ENCODE peak calls at places on chromosomes 11 and 22, in five cellular contexts. One of them, this sample, is unnamed.

GRCh38 chr11:120378474-120378873 is 42.3 kb downstream of the ARHGEF12 start:
- DNase-seq in NB4: no peak
- DNase-seq in endodermal cell: no peak
- DNase-seq in brain microvascular endothelial cell: no peak
- DNase-seq in prostate gland: no peak
- DNase-seq in this sample: no peak

GRCh38 chr11:92504534-92504933 is 279.9 kb downstream of the FAT3 start:
- DNase-seq in brain microvascular endothelial cell: no peak
- DNase-seq in NB4: no peak
- DNase-seq in prostate gland: no peak
- DNase-seq in endodermal cell: no peak
- DNase-seq in this sample: peak; percentile 0

GRCh38 chr11:70326365-70326803 is 55.9 kb downstream of the PPFIA1 start:
- DNase-seq in brain microvascular endothelial cell: no peak
- DNase-seq in prostate gland: peak; percentile 20
- DNase-seq in NB4: peak; percentile 58
- DNase-seq in endodermal cell: no peak
- DNase-seq in this sample: peak; percentile 30

GRCh38 chr11:132278801-132279574 is 908.6 kb downstream of the NTM start:
- DNase-seq in endodermal cell: peak; percentile 67
- DNase-seq in NB4: peak; percentile 37
- DNase-seq in brain microvascular endothelial cell: peak; percentile 69
- DNase-seq in prostate gland: no peak
- DNase-seq in this sample: no peak

GRCh38 chr11:106608677-106609076 is 409.6 kb downstream of the GUCY1A2 start:
- DNase-seq in endodermal cell: no peak
- DNase-seq in brain microvascular endothelial cell: peak; percentile 20
- DNase-seq in prostate gland: no peak
- DNase-seq in NB4: no peak
- DNase-seq in this sample: no peak

GRCh38 chr11:61347916-61348461 is 13.7 kb downstream of the CYB561A3 start:
- DNase-seq in prostate gland: no peak
- DNase-seq in NB4: peak; percentile 77
- DNase-seq in brain microvascular endothelial cell: peak; percentile 31
- DNase-seq in endodermal cell: no peak
- DNase-seq in this sample: no peak

GRCh38 chr22:32378703-32379272 is 21.1 kb downstream of the RFPL3 start:
- DNase-seq in prostate gland: no peak
- DNase-seq in brain microvascular endothelial cell: peak; percentile 29
- DNase-seq in endodermal cell: peak; percentile 91
- DNase-seq in NB4: peak; percentile 44
- DNase-seq in this sample: no peak

GRCh38 chr11:101586965-101587364 is 3.2 kb upstream of the TRPC6 start:
- DNase-seq in NB4: no peak
- DNase-seq in brain microvascular endothelial cell: no peak
- DNase-seq in endodermal cell: no peak
- DNase-seq in prostate gland: no peak
- DNase-seq in this sample: no peak

GRCh38 chr11:57512646-57513445 is 2.7 kb downstream of the SLC43A1 start:
- DNase-seq in NB4: no peak
- DNase-seq in prostate gland: no peak
- DNase-seq in endodermal cell: no peak
- DNase-seq in brain microvascular endothelial cell: no peak
- DNase-seq in this sample: no peak

GRCh38 chr11:100528872-100529416 is 158.1 kb upstream of the ARHGAP42 start:
- DNase-seq in NB4: no peak
- DNase-seq in prostate gland: no peak
- DNase-seq in endodermal cell: no peak
- DNase-seq in brain microvascular endothelial cell: no peak
- DNase-seq in this sample: no peak

GRCh38 chr22:37486224-37486845 is at the start of gene MFNG:
- DNase-seq in endodermal cell: peak; percentile 90
- DNase-seq in brain microvascular endothelial cell: no peak
- DNase-seq in NB4: peak; percentile 70
- DNase-seq in prostate gland: peak; percentile 24
- DNase-seq in this sample: no peak

GRCh38 chr11:122186439-122187080 is 70.5 kb upstream of the BLID start:
- DNase-seq in NB4: peak; percentile 65
- DNase-seq in endodermal cell: no peak
- DNase-seq in brain microvascular endothelial cell: peak; percentile 87
- DNase-seq in prostate gland: no peak
- DNase-seq in this sample: no peak

GRCh38 chr22:41237707-41238569 is 2.8 kb downstream of the CHADL start:
- DNase-seq in brain microvascular endothelial cell: no peak
- DNase-seq in endodermal cell: peak; percentile 96
- DNase-seq in NB4: peak; percentile 64
- DNase-seq in prostate gland: peak; percentile 75
- DNase-seq in this sample: peak; percentile 33

GRCh38 chr11:119832536-119832935 is 103.5 kb upstream of the NECTIN1 start:
- DNase-seq in NB4: no peak
- DNase-seq in prostate gland: peak; percentile 17
- DNase-seq in brain microvascular endothelial cell: peak; percentile 28
- DNase-seq in endodermal cell: no peak
- DNase-seq in this sample: peak; percentile 13

GRCh38 chr11:120554771-120555432 is 43.4 kb downstream of the GRIK4 start:
- DNase-seq in brain microvascular endothelial cell: no peak
- DNase-seq in NB4: peak; percentile 70
- DNase-seq in prostate gland: no peak
- DNase-seq in endodermal cell: peak; percentile 72
- DNase-seq in this sample: no peak

GRCh38 chr11:129308241-129308865 is 67.3 kb upstream of the BARX2 start:
- DNase-seq in prostate gland: no peak
- DNase-seq in endodermal cell: no peak
- DNase-seq in NB4: no peak
- DNase-seq in brain microvascular endothelial cell: no peak
- DNase-seq in this sample: no peak

GRCh38 chr11:43987384-43988039 is 45.1 kb downstream of the C11orf96 start:
- DNase-seq in prostate gland: no peak
- DNase-seq in endodermal cell: no peak
- DNase-seq in NB4: no peak
- DNase-seq in brain microvascular endothelial cell: peak; percentile 65
- DNase-seq in this sample: no peak

GRCh38 chr11:83863272-83863671 is 577.1 kb upstream of the CCDC90B start:
- DNase-seq in brain microvascular endothelial cell: no peak
- DNase-seq in endodermal cell: no peak
- DNase-seq in prostate gland: no peak
- DNase-seq in NB4: no peak
- DNase-seq in this sample: no peak

GRCh38 chr11:121426476-121427454 is 25.3 kb upstream of the SORL1 start:
- DNase-seq in brain microvascular endothelial cell: no peak
- DNase-seq in NB4: peak; percentile 71
- DNase-seq in endodermal cell: peak; percentile 86
- DNase-seq in prostate gland: no peak
- DNase-seq in this sample: no peak

GRCh38 chr11:111938687-111939160 is 1.6 kb downstream of the DIXDC1 start:
- DNase-seq in endodermal cell: peak; percentile 70
- DNase-seq in NB4: peak; percentile 93
- DNase-seq in brain microvascular endothelial cell: peak; percentile 49
- DNase-seq in prostate gland: no peak
- DNase-seq in this sample: no peak

GRCh38 chr11:121444508-121444907 is 7.6 kb upstream of the SORL1 start:
- DNase-seq in endodermal cell: no peak
- DNase-seq in brain microvascular endothelial cell: no peak
- DNase-seq in prostate gland: no peak
- DNase-seq in NB4: no peak
- DNase-seq in this sample: no peak

GRCh38 chr22:48972979-48973693 is 854.5 kb downstream of the BRD1 start:
- DNase-seq in brain microvascular endothelial cell: no peak
- DNase-seq in prostate gland: peak; percentile 2
- DNase-seq in endodermal cell: peak; percentile 22
- DNase-seq in NB4: no peak
- DNase-seq in this sample: no peak

GRCh38 chr22:23014250-23014649 is 56.1 kb upstream of the GNAZ start:
- DNase-seq in endodermal cell: no peak
- DNase-seq in prostate gland: no peak
- DNase-seq in brain microvascular endothelial cell: no peak
- DNase-seq in NB4: no peak
- DNase-seq in this sample: no peak

GRCh38 chr11:57751676-57752253 is at the start of gene BTBD18:
- DNase-seq in brain microvascular endothelial cell: peak; percentile 54
- DNase-seq in endodermal cell: peak; percentile 80
- DNase-seq in NB4: peak; percentile 63
- DNase-seq in prostate gland: peak; percentile 49
- DNase-seq in this sample: peak; percentile 51

GRCh38 chr11:47611240-47611863 is 17.1 kb upstream of the C1QTNF4 start:
- DNase-seq in brain microvascular endothelial cell: no peak
- DNase-seq in prostate gland: no peak
- DNase-seq in NB4: peak; percentile 70
- DNase-seq in endodermal cell: peak; percentile 30
- DNase-seq in this sample: peak; percentile 14

GRCh38 chr11:32323814-32324130 is 111.6 kb downstream of the WT1 start:
- DNase-seq in prostate gland: no peak
- DNase-seq in NB4: no peak
- DNase-seq in endodermal cell: no peak
- DNase-seq in brain microvascular endothelial cell: no peak
- DNase-seq in this sample: no peak
- TF ChIP-seq CTCF in prostate gland: no peak
- TF ChIP-seq CTCF in NB4: no peak
- TF ChIP-seq CTCF in endodermal cell: peak; percentile 1
- TF ChIP-seq CTCF in brain microvascular endothelial cell: no peak
- TF ChIP-seq CTCF in this sample: no peak

DNA sequence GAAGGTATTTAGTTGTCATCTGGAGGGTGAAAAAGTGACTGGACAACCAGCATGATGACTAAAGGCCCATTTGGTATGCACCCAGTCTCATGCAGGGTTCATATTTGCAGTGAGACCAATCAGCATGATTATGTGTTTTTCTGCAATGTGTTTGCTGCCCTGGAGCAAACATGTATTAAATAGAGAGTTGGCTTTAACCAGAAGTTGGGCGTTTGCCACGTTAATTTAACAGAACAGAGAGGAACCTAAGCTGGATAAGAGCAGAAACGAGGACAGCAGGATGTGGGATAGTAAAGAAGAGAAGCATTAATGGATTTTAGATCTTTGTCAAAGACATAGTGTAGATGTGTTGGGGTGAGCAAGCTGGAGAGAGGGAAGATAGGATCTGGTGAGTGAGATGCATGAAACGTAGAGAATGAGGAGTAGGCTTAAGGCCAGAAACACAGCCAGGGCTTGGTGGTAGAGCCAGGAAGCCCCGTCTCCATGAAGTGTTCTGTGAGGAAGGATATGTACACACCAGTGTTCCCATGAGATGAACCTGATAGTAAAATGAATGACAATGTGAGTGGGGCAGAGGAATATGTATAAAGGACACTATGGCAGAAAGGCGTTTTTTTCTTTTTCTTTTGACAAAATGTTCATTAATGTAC is 164.0 kb upstream of the PDGFD start:
- DNase-seq in brain microvascular endothelial cell: no peak
- DNase-seq in prostate gland: no peak
- DNase-seq in endodermal cell: no peak
- DNase-seq in NB4: no peak
- DNase-seq in this sample: peak; percentile 50
- TF ChIP-seq CTCF in brain microvascular endothelial cell: no peak
- TF ChIP-seq CTCF in prostate gland: no peak
- TF ChIP-seq CTCF in endodermal cell: no peak
- TF ChIP-seq CTCF in NB4: no peak
- TF ChIP-seq CTCF in this sample: no peak

GRCh38 chr11:104531075-104531474 is 367.1 kb upstream of the PDGFD start:
- DNase-seq in brain microvascular endothelial cell: no peak
- DNase-seq in endodermal cell: peak; percentile 62
- DNase-seq in prostate gland: no peak
- DNase-seq in NB4: peak; percentile 46
- DNase-seq in this sample: no peak
- TF ChIP-seq CTCF in brain microvascular endothelial cell: peak; percentile 42
- TF ChIP-seq CTCF in endodermal cell: peak; percentile 69
- TF ChIP-seq CTCF in prostate gland: no peak
- TF ChIP-seq CTCF in NB4: peak; percentile 43
- TF ChIP-seq CTCF in this sample: peak; percentile 46

GRCh38 chr11:68436985-68437926 is 23.3 kb upstream of the PPP6R3 start:
- DNase-seq in prostate gland: no peak
- DNase-seq in endodermal cell: no peak
- DNase-seq in brain microvascular endothelial cell: peak; percentile 79
- DNase-seq in NB4: peak; percentile 86
- DNase-seq in this sample: no peak
- TF ChIP-seq CTCF in prostate gland: no peak
- TF ChIP-seq CTCF in endodermal cell: no peak
- TF ChIP-seq CTCF in brain microvascular endothelial cell: peak; percentile 4
- TF ChIP-seq CTCF in NB4: no peak
- TF ChIP-seq CTCF in this sample: no peak

GRCh38 chr11:95330332-95330731 is 99.3 kb upstream of the SESN3 start:
- DNase-seq in prostate gland: no peak
- DNase-seq in endodermal cell: peak; percentile 64
- DNase-seq in NB4: no peak
- DNase-seq in brain microvascular endothelial cell: no peak
- DNase-seq in this sample: no peak

GRCh38 chr11:95327273-95327948 is 96.4 kb upstream of the SESN3 start:
- DNase-seq in endodermal cell: no peak
- DNase-seq in brain microvascular endothelial cell: no peak
- DNase-seq in NB4: no peak
- DNase-seq in prostate gland: no peak
- DNase-seq in this sample: peak; percentile 13

GRCh38 chr11:95325777-95326258 is 94.8 kb upstream of the SESN3 start:
- DNase-seq in brain microvascular endothelial cell: no peak
- DNase-seq in endodermal cell: no peak
- DNase-seq in NB4: no peak
- DNase-seq in prostate gland: no peak
- DNase-seq in this sample: no peak

GRCh38 chr11:95322546-95322945 is 91.5 kb upstream of the SESN3 start:
- DNase-seq in prostate gland: no peak
- DNase-seq in endodermal cell: no peak
- DNase-seq in NB4: no peak
- DNase-seq in brain microvascular endothelial cell: peak; percentile 61
- DNase-seq in this sample: no peak

GRCh38 chr11:95324826-95325225 is 93.8 kb upstream of the SESN3 start:
- DNase-seq in endodermal cell: no peak
- DNase-seq in brain microvascular endothelial cell: no peak
- DNase-seq in NB4: peak; percentile 37
- DNase-seq in prostate gland: no peak
- DNase-seq in this sample: no peak
- TF ChIP-seq CTCF in endodermal cell: no peak
- TF ChIP-seq CTCF in brain microvascular endothelial cell: no peak
- TF ChIP-seq CTCF in NB4: no peak
- TF ChIP-seq CTCF in prostate gland: no peak
- TF ChIP-seq CTCF in this sample: no peak

GRCh38 chr11:124763156-124763947 is 1.3 kb upstream of the ESAM start:
- DNase-seq in prostate gland: peak; percentile 84
- DNase-seq in brain microvascular endothelial cell: peak; percentile 63
- DNase-seq in endodermal cell: peak; percentile 96
- DNase-seq in NB4: peak; percentile 76
- DNase-seq in this sample: peak; percentile 64

GRCh38 chr11:124761301-124762021 is 629 bp downstream of the ESAM start:
- DNase-seq in prostate gland: no peak
- DNase-seq in NB4: no peak
- DNase-seq in brain microvascular endothelial cell: no peak
- DNase-seq in endodermal cell: peak; percentile 60
- DNase-seq in this sample: no peak

GRCh38 chr11:124762624-124763155 is 600 bp upstream of the ESAM start:
- DNase-seq in endodermal cell: no peak
- DNase-seq in prostate gland: no peak
- DNase-seq in brain microvascular endothelial cell: no peak
- DNase-seq in NB4: no peak
- DNase-seq in this sample: no peak

GRCh38 chr11:124760806-124761205 is 1.3 kb downstream of the ESAM start:
- DNase-seq in endodermal cell: peak; percentile 44
- DNase-seq in NB4: no peak
- DNase-seq in brain microvascular endothelial cell: no peak
- DNase-seq in prostate gland: no peak
- DNase-seq in this sample: no peak

GRCh38 chr11:124762077-124762623 is at the start of gene ESAM:
- DNase-seq in brain microvascular endothelial cell: no peak
- DNase-seq in prostate gland: no peak
- DNase-seq in NB4: no peak
- DNase-seq in endodermal cell: peak; percentile 81
- DNase-seq in this sample: no peak
- TF ChIP-seq CTCF in brain microvascular endothelial cell: no peak
- TF ChIP-seq CTCF in prostate gland: no peak
- TF ChIP-seq CTCF in NB4: no peak
- TF ChIP-seq CTCF in endodermal cell: no peak
- TF ChIP-seq CTCF in this sample: no peak